ENCODE peak calls at places on chromosomes 3 and 15, in seven cellular contexts. One of them, this sample, is unnamed.
A peak's percentile ranks its signal among the peaks of the same experiment; 100 is the strongest.

GRCh38 chr3:69683076-69683806 is 56.0 kb upstream of the MITF start:
- DNase-seq in astrocyte of the spinal cord: no peak
- DNase-seq in cardiac fibroblast: no peak
- DNase-seq in hepatocyte: no peak
- DNase-seq in AG09309: no peak
- DNase-seq in right atrium auricular region: no peak
- DNase-seq in fibroblast of pulmonary artery: no peak
- DNase-seq in this sample: no peak

GRCh38 chr3:108222813-108223307 is 636 bp upstream of the IFT57 start:
- DNase-seq in AG09309: no peak
- DNase-seq in hepatocyte: no peak
- DNase-seq in astrocyte of the spinal cord: no peak
- DNase-seq in right atrium auricular region: no peak
- DNase-seq in cardiac fibroblast: peak; percentile 23
- DNase-seq in fibroblast of pulmonary artery: peak; percentile 20
- DNase-seq in this sample: no peak

GRCh38 chr15:69391046-69391757 is 22.9 kb upstream of the KIF23 start:
- DNase-seq in right atrium auricular region: peak; percentile 32
- DNase-seq in cardiac fibroblast: no peak
- DNase-seq in AG09309: no peak
- DNase-seq in astrocyte of the spinal cord: no peak
- DNase-seq in fibroblast of pulmonary artery: no peak
- DNase-seq in hepatocyte: no peak
- DNase-seq in this sample: no peak

GRCh38 chr3:73086071-73086494 is 24.6 kb downstream of the EBLN2 start:
- DNase-seq in right atrium auricular region: no peak
- DNase-seq in fibroblast of pulmonary artery: peak; percentile 62
- DNase-seq in hepatocyte: peak; percentile 60
- DNase-seq in cardiac fibroblast: peak; percentile 58
- DNase-seq in astrocyte of the spinal cord: peak; percentile 35
- DNase-seq in AG09309: no peak
- DNase-seq in this sample: no peak

GRCh38 chr15:82810061-82810862 is 834 bp downstream of the WHAMM start:
- DNase-seq in cardiac fibroblast: peak; percentile 79
- DNase-seq in astrocyte of the spinal cord: peak; percentile 49
- DNase-seq in right atrium auricular region: no peak
- DNase-seq in AG09309: no peak
- DNase-seq in fibroblast of pulmonary artery: peak; percentile 76
- DNase-seq in hepatocyte: peak; percentile 82
- DNase-seq in this sample: peak; percentile 68

GRCh38 chr3:172516318-172517214 is 6.7 kb downstream of the TNFSF10 start:
- DNase-seq in astrocyte of the spinal cord: peak; percentile 87
- DNase-seq in right atrium auricular region: peak; percentile 81
- DNase-seq in cardiac fibroblast: peak; percentile 89
- DNase-seq in fibroblast of pulmonary artery: peak; percentile 87
- DNase-seq in hepatocyte: peak; percentile 34
- DNase-seq in AG09309: peak; percentile 66
- DNase-seq in this sample: no peak

GRCh38 chr3:12136371-12136770 is 22.3 kb downstream of the TIMP4 start:
- DNase-seq in cardiac fibroblast: no peak
- DNase-seq in astrocyte of the spinal cord: no peak
- DNase-seq in AG09309: no peak
- DNase-seq in right atrium auricular region: no peak
- DNase-seq in fibroblast of pulmonary artery: no peak
- DNase-seq in hepatocyte: no peak
- DNase-seq in this sample: no peak

GRCh38 chr3:57275393-57275792 is 17.1 kb downstream of the ASB14 start:
- DNase-seq in right atrium auricular region: no peak
- DNase-seq in astrocyte of the spinal cord: no peak
- DNase-seq in hepatocyte: no peak
- DNase-seq in fibroblast of pulmonary artery: no peak
- DNase-seq in cardiac fibroblast: no peak
- DNase-seq in AG09309: no peak
- DNase-seq in this sample: no peak

GRCh38 chr3:170542704-170543103 is 43.2 kb downstream of the SLC7A14 start:
- DNase-seq in fibroblast of pulmonary artery: no peak
- DNase-seq in hepatocyte: no peak
- DNase-seq in astrocyte of the spinal cord: peak; percentile 19
- DNase-seq in AG09309: no peak
- DNase-seq in cardiac fibroblast: no peak
- DNase-seq in right atrium auricular region: no peak
- DNase-seq in this sample: no peak

GRCh38 chr15:75153565-75154248 is 48.0 kb upstream of the C15orf39 start:
- DNase-seq in astrocyte of the spinal cord: no peak
- DNase-seq in fibroblast of pulmonary artery: no peak
- DNase-seq in hepatocyte: no peak
- DNase-seq in cardiac fibroblast: no peak
- DNase-seq in AG09309: no peak
- DNase-seq in right atrium auricular region: no peak
- DNase-seq in this sample: no peak

GRCh38 chr15:52013151-52013791 is 5.7 kb upstream of the MAPK6 start:
- DNase-seq in astrocyte of the spinal cord: peak; percentile 36
- DNase-seq in right atrium auricular region: no peak
- DNase-seq in AG09309: no peak
- DNase-seq in fibroblast of pulmonary artery: peak; percentile 56
- DNase-seq in hepatocyte: no peak
- DNase-seq in cardiac fibroblast: peak; percentile 37
- DNase-seq in this sample: peak; percentile 51

GRCh38 chr3:56468184-56469106 is at the start of gene ERC2:
- DNase-seq in astrocyte of the spinal cord: peak; percentile 32
- DNase-seq in hepatocyte: peak; percentile 82
- DNase-seq in right atrium auricular region: no peak
- DNase-seq in fibroblast of pulmonary artery: peak; percentile 17
- DNase-seq in cardiac fibroblast: peak; percentile 31
- DNase-seq in AG09309: no peak
- DNase-seq in this sample: no peak

GRCh38 chr3:192916455-192917257 is 1.0 kb downstream of the MB21D2 start:
- DNase-seq in astrocyte of the spinal cord: peak; percentile 77
- DNase-seq in AG09309: no peak
- DNase-seq in hepatocyte: peak; percentile 80
- DNase-seq in fibroblast of pulmonary artery: peak; percentile 70
- DNase-seq in cardiac fibroblast: peak; percentile 66
- DNase-seq in right atrium auricular region: peak; percentile 87
- DNase-seq in this sample: peak; percentile 81

GRCh38 chr15:60337069-60337468 is 60.7 kb downstream of the ANXA2 start:
- DNase-seq in cardiac fibroblast: no peak
- DNase-seq in fibroblast of pulmonary artery: no peak
- DNase-seq in hepatocyte: no peak
- DNase-seq in AG09309: no peak
- DNase-seq in right atrium auricular region: no peak
- DNase-seq in astrocyte of the spinal cord: no peak
- DNase-seq in this sample: no peak

GRCh38 chr3:187833799-187834578 is 88.7 kb upstream of the BCL6 start:
- DNase-seq in astrocyte of the spinal cord: no peak
- DNase-seq in cardiac fibroblast: no peak
- DNase-seq in fibroblast of pulmonary artery: no peak
- DNase-seq in hepatocyte: no peak
- DNase-seq in AG09309: no peak
- DNase-seq in right atrium auricular region: no peak
- DNase-seq in this sample: no peak

GRCh38 chr15:75721923-75722870 is 9.5 kb upstream of the CSPG4 start:
- DNase-seq in fibroblast of pulmonary artery: no peak
- DNase-seq in right atrium auricular region: no peak
- DNase-seq in AG09309: no peak
- DNase-seq in cardiac fibroblast: no peak
- DNase-seq in hepatocyte: no peak
- DNase-seq in astrocyte of the spinal cord: no peak
- DNase-seq in this sample: no peak

GRCh38 chr15:70493787-70494514 is 269.4 kb downstream of the UACA start:
- DNase-seq in AG09309: no peak
- DNase-seq in right atrium auricular region: no peak
- DNase-seq in astrocyte of the spinal cord: peak; percentile 35
- DNase-seq in fibroblast of pulmonary artery: no peak
- DNase-seq in cardiac fibroblast: no peak
- DNase-seq in hepatocyte: peak; percentile 81
- DNase-seq in this sample: no peak

GRCh38 chr3:53708001-53708621 is 138.1 kb downstream of the CHDH start:
- DNase-seq in right atrium auricular region: peak; percentile 52
- DNase-seq in cardiac fibroblast: no peak
- DNase-seq in fibroblast of pulmonary artery: no peak
- DNase-seq in AG09309: no peak
- DNase-seq in hepatocyte: no peak
- DNase-seq in astrocyte of the spinal cord: no peak
- DNase-seq in this sample: no peak

GRCh38 chr3:87307805-87308204 is 31.4 kb upstream of the POU1F1 start:
- DNase-seq in fibroblast of pulmonary artery: peak; percentile 7
- DNase-seq in astrocyte of the spinal cord: no peak
- DNase-seq in AG09309: no peak
- DNase-seq in right atrium auricular region: no peak
- DNase-seq in hepatocyte: no peak
- DNase-seq in cardiac fibroblast: no peak
- DNase-seq in this sample: no peak
- TF ChIP-seq CTCF in fibroblast of pulmonary artery: peak; percentile 30
- TF ChIP-seq CTCF in astrocyte of the spinal cord: peak; percentile 22
- TF ChIP-seq CTCF in AG09309: no peak
- TF ChIP-seq CTCF in right atrium auricular region: no peak
- TF ChIP-seq CTCF in hepatocyte: peak; percentile 15
- TF ChIP-seq CTCF in cardiac fibroblast: peak; percentile 38
- TF ChIP-seq CTCF in this sample: peak; percentile 36

DNA sequence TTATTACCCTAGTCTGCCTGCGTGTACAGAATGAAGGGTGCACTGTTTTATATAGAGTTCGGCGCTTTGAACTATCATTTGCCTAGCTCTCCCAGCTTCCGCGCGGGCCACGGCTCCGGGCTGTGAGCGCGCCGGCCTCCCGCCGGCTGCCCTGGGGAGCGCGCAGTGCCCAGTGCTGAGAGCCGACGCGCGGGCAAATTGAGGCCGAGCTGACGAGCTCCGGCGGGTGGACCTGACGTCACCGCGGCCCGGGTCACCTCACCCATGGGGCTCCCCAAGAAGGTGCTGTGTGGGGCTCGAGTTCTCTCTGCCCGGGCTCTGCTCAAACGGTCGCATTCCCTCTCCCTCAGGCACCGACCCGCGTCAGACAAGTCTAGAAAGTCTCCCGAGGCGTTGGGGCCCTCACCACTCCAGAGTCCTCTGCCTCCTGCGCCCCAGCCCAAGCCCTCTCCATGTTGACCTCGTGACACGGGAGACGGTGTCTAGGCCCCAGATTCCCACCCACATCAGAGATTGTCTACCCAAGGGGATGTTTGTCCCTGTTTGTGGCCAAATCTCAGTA is 7.7 kb downstream of the SOX2 start:
- DNase-seq in cardiac fibroblast: no peak
- DNase-seq in hepatocyte: no peak
- DNase-seq in AG09309: no peak
- DNase-seq in astrocyte of the spinal cord: peak; percentile 68
- DNase-seq in right atrium auricular region: no peak
- DNase-seq in fibroblast of pulmonary artery: no peak
- DNase-seq in this sample: peak; percentile 67
- H3K4me3 ChIP-seq in cardiac fibroblast: no peak overlapping the region
- H3K4me3 ChIP-seq in hepatocyte: no peak overlapping the region
- H3K4me3 ChIP-seq in AG09309: no peak overlapping the region
- H3K4me3 ChIP-seq in astrocyte of the spinal cord: peak overlapping the region; percentile 10
- H3K4me3 ChIP-seq in right atrium auricular region: no peak overlapping the region
- H3K4me3 ChIP-seq in fibroblast of pulmonary artery: no peak overlapping the region
- H3K4me3 ChIP-seq in this sample: no peak overlapping the region

GRCh38 chr3:48090166-48090939 is 74.1 kb upstream of the MAP4 start:
- DNase-seq in fibroblast of pulmonary artery: no peak
- DNase-seq in cardiac fibroblast: no peak
- DNase-seq in astrocyte of the spinal cord: no peak
- DNase-seq in hepatocyte: no peak
- DNase-seq in AG09309: no peak
- DNase-seq in right atrium auricular region: no peak
- DNase-seq in this sample: no peak

GRCh38 chr3:48086736-48087470 is 70.7 kb upstream of the MAP4 start:
- DNase-seq in hepatocyte: no peak
- DNase-seq in right atrium auricular region: no peak
- DNase-seq in astrocyte of the spinal cord: peak; percentile 62
- DNase-seq in fibroblast of pulmonary artery: peak; percentile 44
- DNase-seq in cardiac fibroblast: peak; percentile 31
- DNase-seq in AG09309: no peak
- DNase-seq in this sample: no peak

GRCh38 chr3:48092270-48092669 is 76.1 kb upstream of the MAP4 start:
- DNase-seq in hepatocyte: no peak
- DNase-seq in cardiac fibroblast: no peak
- DNase-seq in fibroblast of pulmonary artery: no peak
- DNase-seq in astrocyte of the spinal cord: no peak
- DNase-seq in AG09309: no peak
- DNase-seq in right atrium auricular region: no peak
- DNase-seq in this sample: no peak

GRCh38 chr3:48088056-48088748 is 72.0 kb upstream of the MAP4 start:
- DNase-seq in AG09309: no peak
- DNase-seq in hepatocyte: peak; percentile 52
- DNase-seq in astrocyte of the spinal cord: peak; percentile 48
- DNase-seq in cardiac fibroblast: peak; percentile 32
- DNase-seq in right atrium auricular region: peak; percentile 60
- DNase-seq in fibroblast of pulmonary artery: no peak
- DNase-seq in this sample: no peak

DNA sequence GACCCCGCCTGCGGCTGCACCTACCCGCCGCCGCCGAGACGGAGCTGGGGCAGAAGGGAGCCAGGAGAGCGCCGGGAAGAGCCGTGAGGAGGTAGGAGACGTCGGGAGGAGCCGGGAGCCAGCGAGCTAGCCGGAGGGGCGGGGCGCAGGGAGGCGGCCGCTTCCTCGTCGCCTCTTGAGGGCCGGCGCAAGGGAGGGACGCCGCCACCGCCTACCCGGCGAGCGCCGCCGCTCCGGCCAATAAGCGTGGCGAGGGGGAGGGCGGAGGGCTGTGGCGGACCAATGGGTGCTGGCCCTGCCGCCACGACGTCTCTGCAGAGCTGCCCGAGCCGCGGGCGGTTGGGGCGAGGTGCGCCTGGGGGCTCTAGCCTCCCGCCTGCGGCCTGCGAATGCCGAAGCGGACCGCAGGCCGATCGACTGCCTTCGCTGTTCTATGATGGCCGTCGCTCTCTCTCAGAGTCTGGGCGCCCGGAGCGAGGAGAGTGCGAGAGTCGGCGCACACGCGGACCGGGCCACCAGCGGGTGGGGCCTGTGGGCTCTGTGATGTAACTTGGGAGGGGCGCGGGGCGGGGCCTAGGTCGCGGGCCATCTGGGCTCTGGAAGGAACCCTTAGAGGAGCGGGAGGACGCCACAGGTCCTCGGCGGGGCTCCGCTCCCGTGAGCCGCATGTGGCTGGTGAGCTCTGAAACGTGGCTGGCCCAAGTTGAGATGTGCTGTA is 72.7 kb upstream of the MAP4 start:
- DNase-seq in AG09309: peak; percentile 82
- DNase-seq in cardiac fibroblast: peak; percentile 98
- DNase-seq in hepatocyte: peak; percentile 99
- DNase-seq in fibroblast of pulmonary artery: peak; percentile 97
- DNase-seq in right atrium auricular region: peak; percentile 97
- DNase-seq in astrocyte of the spinal cord: peak; percentile 99
- DNase-seq in this sample: peak; percentile 99
- TF ChIP-seq CTCF in AG09309: no peak
- TF ChIP-seq CTCF in cardiac fibroblast: peak; percentile 3
- TF ChIP-seq CTCF in hepatocyte: no peak
- TF ChIP-seq CTCF in fibroblast of pulmonary artery: no peak
- TF ChIP-seq CTCF in right atrium auricular region: no peak
- TF ChIP-seq CTCF in astrocyte of the spinal cord: no peak
- TF ChIP-seq CTCF in this sample: peak; percentile 1

DNA sequence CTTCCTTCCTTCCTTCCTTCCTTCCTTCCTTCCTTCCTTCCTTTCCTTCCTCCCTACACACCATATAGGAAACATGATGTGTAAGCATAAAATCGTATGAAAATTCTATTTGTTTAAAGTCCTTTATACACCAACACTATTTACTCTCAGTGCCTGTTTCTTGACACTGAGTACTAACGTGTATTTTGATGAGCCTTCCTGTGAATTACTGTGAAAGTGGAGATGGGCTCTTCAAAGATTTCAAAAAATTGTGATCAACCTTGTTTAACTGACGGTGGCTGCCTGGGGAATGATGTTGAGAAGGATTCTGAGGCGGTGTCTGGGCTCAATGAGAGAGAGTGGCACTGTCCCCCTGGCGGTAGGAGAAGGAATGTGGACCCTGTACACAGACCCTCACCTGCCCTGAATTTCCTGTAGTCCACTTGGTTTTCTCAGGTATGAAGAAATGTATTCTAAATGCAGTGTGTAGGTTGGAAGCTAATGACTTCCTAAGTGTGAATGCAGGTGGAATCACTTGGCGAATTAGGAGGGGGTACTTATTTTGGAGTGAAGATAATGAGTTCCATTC is 237.9 kb downstream of the GAP43 start:
- DNase-seq in astrocyte of the spinal cord: no peak
- DNase-seq in fibroblast of pulmonary artery: no peak
- DNase-seq in hepatocyte: no peak
- DNase-seq in right atrium auricular region: no peak
- DNase-seq in AG09309: no peak
- DNase-seq in cardiac fibroblast: no peak
- DNase-seq in this sample: no peak
- H3K4me3 ChIP-seq in astrocyte of the spinal cord: no peak overlapping the region
- H3K4me3 ChIP-seq in fibroblast of pulmonary artery: no peak overlapping the region
- H3K4me3 ChIP-seq in hepatocyte: no peak overlapping the region
- H3K4me3 ChIP-seq in right atrium auricular region: no peak overlapping the region
- H3K4me3 ChIP-seq in AG09309: no peak overlapping the region
- H3K4me3 ChIP-seq in cardiac fibroblast: no peak overlapping the region
- H3K4me3 ChIP-seq in this sample: no peak overlapping the region

This sample was measured in GM06990.